ENCODE peak calls at places on chromosomes 12 and 14, in seven cellular contexts. K is activated CD4-positive, alpha-beta memory T cell treated with anti-CD3 and anti-CD28 coated beads, Interleukin-2, amount 10 ng/mL, durations not matched to agents 7 days and 5 days; U is brain microvascular endothelial cell; G is B cell; W is caudate nucleus; Q is pons; M is stimulated activated naive B cell treated with anti-CD40 and anti-IgM and Interleukin-4, amounts not matched to agents 10 μg/mL and 1 μg/mL and 100 μg/mL, for 72 hours. Y is an unnamed sample.

GRCh38 chr14:51507556-51508511 is 143.9 kb upstream of the FRMD6 start:
- DNase-seq in M (no peak), Q (peak; percentile 95), G (no peak), U (peak; percentile 14), W (peak; percentile 23), K (no peak), Y (peak; percentile 69)

GRCh38 chr12:105418232-105418631 is 87.7 kb downstream of the C12orf75 start:
- DNase-seq in K (no peak), G (no peak), M (no peak), U (peak; percentile 70), Q (no peak), W (no peak), Y (peak; percentile 97)

GRCh38 chr12:72493390-72493789 is 221.2 kb downstream of the TRHDE start:
- DNase-seq in Q (no peak), G (no peak), U (no peak), M (no peak), W (no peak), K (no peak), Y (no peak)

GRCh38 chr12:17652436-17652835 is 437.6 kb downstream of the RERGL start:
- DNase-seq in G (no peak), W (no peak), K (no peak), U (no peak), M (no peak), Q (no peak), Y (no peak)

GRCh38 chr12:26630546-26631027 is 202.4 kb downstream of the ITPR2 start:
- DNase-seq in U (peak; percentile 90), W (no peak), M (no peak), Q (peak; percentile 55), G (no peak), K (no peak), Y (peak; percentile 62)

GRCh38 chr14:36844443-36844842 is 182.8 kb downstream of the PAX9 start:
- DNase-seq in K (no peak), W (no peak), U (no peak), G (no peak), M (no peak), Q (no peak), Y (no peak)

GRCh38 chr14:95897280-95897679 is 20.6 kb downstream of the TUNAR start:
- DNase-seq in U (no peak), G (no peak), M (no peak), Q (no peak), W (no peak), K (no peak), Y (no peak)

GRCh38 chr14:22428681-22429315 is 160.2 kb downstream of the DAD1 start:
- DNase-seq in K (no peak), G (no peak), Q (peak; percentile 33), W (no peak), U (peak; percentile 59), M (no peak), Y (no peak)

GRCh38 chr14:94936411-94936892 is 166.5 kb upstream of the GSC start:
- DNase-seq in Q (peak; percentile 48), U (no peak), G (no peak), M (no peak), W (peak; percentile 37), K (no peak), Y (peak; percentile 34)

GRCh38 chr14:104604461-104605449 is at the start of gene TMEM179:
- DNase-seq in U (no peak), M (no peak), K (no peak), Q (no peak), W (no peak), G (no peak), Y (no peak)

GRCh38 chr14:73753043-73753886 is 39.1 kb upstream of the PNMA1 start:
- DNase-seq in G (no peak), Q (no peak), U (no peak), K (peak; percentile 42), W (no peak), M (no peak), Y (no peak)

GRCh38 chr14:86124328-86124727 is 594.4 kb downstream of the FLRT2 start:
- DNase-seq in U (no peak), K (no peak), M (no peak), W (no peak), G (no peak), Q (no peak), Y (no peak)

GRCh38 chr14:26598081-26598671 is 343 bp upstream of the NOVA1 start:
- DNase-seq in W (peak; percentile 89), M (peak; percentile 13), K (no peak), G (no peak), U (peak; percentile 21), Q (peak; percentile 97), Y (no peak)

GRCh38 chr12:50110762-50111416 is 1.1 kb upstream of the COX14 start:
- DNase-seq in K (peak; percentile 18), W (no peak), U (no peak), M (peak; percentile 83), G (peak; percentile 77), Q (no peak), Y (no peak)

GRCh38 chr12:90961154-90961553 is 6.2 kb upstream of the CCER1 start:
- DNase-seq in M (no peak), W (no peak), Q (no peak), U (no peak), K (no peak), G (no peak), Y (no peak)

GRCh38 chr12:58412466-58412865 is 471.1 kb downstream of the ATP23 start:
- DNase-seq in G (no peak), Q (no peak), M (no peak), U (no peak), W (no peak), K (no peak), Y (no peak)

GRCh38 chr12:6945613-6946012 is 1.8 kb downstream of the C12orf57 start:
- DNase-seq in K (no peak), G (no peak), Q (no peak), U (no peak), M (no peak), W (no peak), Y (no peak)

GRCh38 chr14:105358140-105358846 is 40.0 kb upstream of the TEX22 start:
- DNase-seq in Q (no peak), W (no peak), M (no peak), K (no peak), U (no peak), G (no peak), Y (no peak)

GRCh38 chr12:95918194-95918993 is 24.0 kb downstream of the CCDC38 start:
- DNase-seq in K (peak; percentile 44), G (peak; percentile 56), W (no peak), M (peak; percentile 21), U (peak; percentile 53), Q (peak; percentile 66), Y (no peak)

GRCh38 chr14:68506645-68507405 is 286.0 kb downstream of the ZFP36L1 start:
- DNase-seq in K (no peak), M (peak; percentile 59), Q (no peak), W (no peak), G (peak; percentile 64), U (no peak), Y (no peak)